ENCODE peak calls at places on chromosomes 2 and 18, in four cellular contexts. J, U, V and Z are unnamed samples.

GRCh38 chr2:121716126-121716525 is 20.5 kb downstream of the NIFK start:
- DNase-seq in U (no peak), J (no peak), V (no peak), Z (no peak)

GRCh38 chr18:904135-905090 is at the start of gene ADCYAP1:
- DNase-seq in U (peak; percentile 20), V (no peak), J (no peak), Z (peak; percentile 68)

GRCh38 chr2:10626837-10627236 is 62.9 kb downstream of the NOL10 start:
- DNase-seq in U (no peak), V (no peak), J (no peak), Z (no peak)

GRCh38 chr2:19021721-19022120 is 336.7 kb downstream of the OSR1 start:
- DNase-seq in J (peak; percentile 52), U (no peak), V (no peak), Z (no peak)

GRCh38 chr2:58928942-58929341 is 687.8 kb upstream of the FANCL start:
- DNase-seq in J (no peak), U (no peak), V (no peak), Z (no peak)

GRCh38 chr2:120323214-120323613 is 22.7 kb upstream of the INHBB start:
- DNase-seq in V (no peak), U (no peak), J (no peak), Z (no peak)

GRCh38 chr2:20067992-20068727 is 16.7 kb upstream of the LAPTM4A start:
- DNase-seq in U (no peak), J (no peak), V (no peak), Z (no peak)

GRCh38 chr18:49863769-49864615 is 50.7 kb upstream of the ACAA2 start:
- DNase-seq in J (no peak), V (no peak), U (peak; percentile 69), Z (no peak)

GRCh38 chr2:66833036-66833435 is 398.1 kb downstream of the MEIS1 start:
- DNase-seq in U (no peak), V (no peak), J (no peak), Z (no peak)

GRCh38 chr2:163556511-163556910 is 179.3 kb downstream of the FIGN start:
- DNase-seq in V (no peak), J (no peak), U (no peak), Z (no peak)

GRCh38 chr18:42611134-42611533 is 504.4 kb downstream of the RIT2 start:
- DNase-seq in U (no peak), V (no peak), J (no peak), Z (no peak)

GRCh38 chr18:13270279-13270911 is 51.8 kb downstream of the LDLRAD4 start:
- DNase-seq in U (no peak), V (no peak), J (no peak), Z (no peak)

GRCh38 chr2:21001988-21002813 is 41.7 kb downstream of the APOB start:
- DNase-seq in U (no peak), V (no peak), J (no peak), Z (no peak)

GRCh38 chr2:9592699-9593098 is 37.1 kb upstream of the ADAM17 start:
- DNase-seq in V (no peak), U (no peak), J (no peak), Z (no peak)

GRCh38 chr2:111665011-111665410 is 219.0 kb downstream of the ANAPC1 start:
- DNase-seq in V (no peak), J (no peak), U (no peak), Z (no peak)

GRCh38 chr2:131030478-131030971 is 62.7 kb downstream of the FAM168B start:
- DNase-seq in U (no peak), J (no peak), V (no peak), Z (no peak)

GRCh38 chr2:85600235-85600575 is 2.3 kb downstream of the TMEM150A start:
- DNase-seq in J (no peak), U (no peak), V (no peak), Z (no peak)

GRCh38 chr18:59802031-59802430 is 97.8 kb upstream of the PMAIP1 start:
- DNase-seq in V (peak; percentile 13), U (no peak), J (no peak), Z (no peak)
- TF ChIP-seq ETV6 in V (no peak), U (no peak), J (no peak), Z (no peak)

DNA sequence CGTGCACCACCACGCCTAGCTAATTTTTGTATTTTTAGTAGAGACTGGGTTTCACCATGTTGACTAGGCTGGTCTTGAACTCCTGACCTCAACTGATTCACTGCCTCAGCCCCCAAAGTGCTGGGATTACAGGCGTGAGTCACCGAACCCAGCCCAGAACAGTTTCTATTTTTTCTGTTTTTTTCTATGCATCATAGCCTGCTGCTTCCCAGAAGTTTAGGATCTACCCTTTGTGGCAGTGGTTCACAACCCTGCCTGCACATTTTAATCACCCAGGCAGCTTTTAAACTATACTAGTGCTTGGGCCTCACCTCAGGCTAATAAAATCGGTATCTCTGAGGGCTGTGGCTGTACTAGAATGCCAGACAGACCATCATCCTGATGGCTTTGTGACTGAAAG is 39.7 kb upstream of the SOCS6 start:
- DNase-seq in V (no peak), J (no peak), U (peak; percentile 2), Z (no peak)
- TF ChIP-seq NR2C2 in V (no peak), J (no peak), U (no peak), Z (no peak)

GRCh38 chr2:105761931-105762515 is 17.3 kb downstream of the NCK2 start:
- DNase-seq in V (no peak), U (no peak), J (no peak), Z (peak; percentile 72)
- TF ChIP-seq CREM in V (no peak), U (no peak), J (no peak), Z (no peak)

GRCh38 chr2:227404575-227404974 is 16.8 kb upstream of the SCYGR1 start:
- DNase-seq in J (no peak), U (no peak), V (no peak), Z (no peak)

GRCh38 chr2:227410191-227410590 is 22.4 kb upstream of the SCYGR1 start:
- DNase-seq in V (no peak), J (no peak), U (no peak), Z (no peak)

GRCh38 chr2:227407601-227408089 is 19.9 kb upstream of the SCYGR1 start:
- DNase-seq in U (no peak), V (no peak), J (no peak), Z (no peak)

GRCh38 chr2:227402959-227403358 is 15.2 kb upstream of the SCYGR1 start:
- DNase-seq in U (no peak), J (no peak), V (no peak), Z (no peak)

DNA sequence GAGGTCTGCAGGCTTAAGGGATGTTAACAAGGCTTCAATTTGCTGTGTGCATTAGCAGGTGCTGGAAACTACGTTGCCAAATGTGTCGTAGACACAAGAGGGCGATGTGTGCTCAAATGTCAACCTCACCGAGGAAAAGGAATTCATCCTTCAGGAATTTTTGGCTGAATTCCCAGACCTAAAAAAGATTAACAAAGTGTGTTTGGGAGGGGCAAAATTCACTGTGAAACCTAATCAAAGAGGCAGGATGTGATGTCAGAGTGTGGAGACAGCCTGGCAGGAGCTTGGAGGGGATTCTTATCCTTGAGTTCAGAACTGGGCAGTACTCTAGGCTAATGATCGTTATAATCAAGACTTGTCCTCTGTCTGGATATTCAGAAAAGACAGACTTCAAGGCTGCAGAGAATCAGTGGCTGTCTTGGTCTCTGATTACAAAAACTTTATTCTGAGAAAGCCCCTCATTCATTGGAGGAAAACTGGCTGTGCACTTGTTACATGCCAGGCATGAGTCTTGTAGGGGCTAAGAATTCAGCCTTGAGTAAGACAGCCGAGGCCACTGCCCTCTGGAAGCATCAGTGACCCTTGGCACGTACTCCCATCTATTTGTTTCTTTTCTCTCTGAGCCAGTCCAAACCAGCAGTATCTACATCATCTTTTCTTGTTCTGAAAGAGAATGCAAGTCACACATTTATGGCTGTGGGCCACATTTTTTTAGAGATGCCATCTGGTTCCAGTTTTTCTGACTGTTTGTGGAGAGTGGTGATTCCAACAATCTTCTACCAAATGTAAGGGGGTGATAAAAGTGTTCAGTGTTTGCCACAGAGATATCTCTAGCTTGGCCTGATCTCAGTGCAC is 18.7 kb upstream of the SCYGR1 start:
- DNase-seq in J (peak; percentile 99), U (peak; percentile 65), V (no peak), Z (peak; percentile 59)
- TF ChIP-seq ETV6 in J (no peak), U (no peak), V (no peak), Z (no peak)

DNA sequence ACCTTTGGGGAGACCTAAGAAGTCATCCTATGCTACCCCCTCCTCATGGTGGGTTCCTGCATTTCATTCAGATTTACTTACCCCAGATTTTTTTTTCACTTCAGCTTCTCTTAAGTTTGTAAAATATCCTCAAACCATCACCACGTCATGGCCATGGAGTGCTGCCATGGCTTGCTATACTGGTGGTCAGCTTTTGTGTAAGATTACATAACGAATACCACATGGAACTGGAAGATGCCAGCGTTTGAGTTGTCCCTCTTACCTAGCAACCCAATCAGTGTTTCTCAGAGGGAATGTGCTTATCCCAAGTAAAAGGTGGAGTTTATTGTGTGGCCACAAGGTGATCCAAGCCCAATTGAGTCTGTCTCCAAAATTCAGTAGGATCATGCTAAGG is 148.6 kb upstream of the ALPP start:
- DNase-seq in J (no peak), U (no peak), V (no peak), Z (no peak)
- TF ChIP-seq NR2C2 in J (no peak), U (no peak), V (no peak), Z (no peak)

DNA sequence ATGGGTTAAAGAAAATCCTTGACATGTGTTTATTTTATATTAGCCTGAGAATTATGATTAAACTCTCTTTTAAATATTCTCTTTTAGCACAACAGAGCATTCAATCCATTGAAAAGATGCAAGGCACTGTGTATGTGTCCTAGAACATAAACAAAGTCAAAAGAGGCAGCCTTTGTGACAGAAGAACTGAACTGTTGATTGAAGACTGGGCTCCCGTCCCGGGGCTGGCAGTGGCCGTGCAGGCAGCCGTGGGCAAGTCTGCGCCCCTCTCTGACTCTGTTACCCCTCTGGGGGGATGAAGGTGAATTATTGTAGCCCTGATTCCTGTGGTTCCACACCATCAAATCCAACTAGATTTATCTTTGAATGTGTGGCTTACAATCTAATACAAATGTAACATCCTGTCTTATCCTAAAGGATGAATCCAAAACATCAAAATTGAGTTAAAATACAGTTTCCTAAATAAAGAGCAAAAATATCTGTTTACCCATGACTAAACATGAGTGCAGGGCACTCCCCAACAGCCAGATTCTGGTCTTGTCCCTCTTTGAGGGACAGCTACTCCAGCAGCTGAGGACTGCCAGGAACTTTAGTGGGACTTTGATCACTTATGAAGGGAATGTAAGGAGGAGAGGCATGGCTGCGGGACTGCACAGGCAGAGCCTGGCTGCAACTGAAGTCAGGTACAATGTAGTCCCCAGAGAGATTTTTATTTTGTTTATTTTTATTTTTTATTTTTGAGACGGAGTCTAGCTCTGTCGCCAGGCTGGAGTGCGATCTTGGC is 37.3 kb upstream of the SH3BP4 start:
- DNase-seq in J (peak; percentile 48), U (no peak), V (no peak), Z (no peak)
- TF ChIP-seq CREM in J (no peak), U (no peak), V (no peak), Z (no peak)

GRCh38 chr2:232643147-232643425 is 9.7 kb downstream of the EFHD1 start:
- DNase-seq in U (no peak), V (no peak), J (no peak), Z (no peak)
- TF ChIP-seq ETV6 in U (no peak), V (no peak), J (no peak), Z (no peak)

DNA sequence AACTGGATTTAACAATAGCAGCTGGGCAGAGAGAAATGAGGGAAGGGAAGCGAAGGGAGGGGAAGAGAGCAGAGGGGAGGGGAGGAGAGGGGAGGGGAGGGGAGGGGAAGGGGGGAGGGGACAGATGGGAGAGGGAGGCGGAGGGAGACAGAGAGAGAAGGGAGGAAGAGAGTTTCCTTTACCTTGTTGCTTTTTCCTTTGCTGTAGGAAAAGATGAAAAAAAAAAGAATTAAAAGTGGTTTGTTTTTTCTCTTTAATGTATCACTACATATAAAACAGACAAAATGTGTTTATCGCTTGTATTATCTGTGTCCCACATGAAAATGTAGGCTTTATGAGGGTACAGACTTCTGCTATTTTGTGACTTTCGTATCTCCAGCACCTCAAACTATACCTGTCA is 190.4 kb upstream of the KYNU start:
- DNase-seq in V (no peak), U (no peak), J (no peak), Z (no peak)
- TF ChIP-seq NR2C2 in V (no peak), U (no peak), J (no peak), Z (no peak)